ENCODE peak calls at places on chromosomes 6 and 20, in five cellular contexts. G, Y, M, I and V are unnamed samples.

GRCh38 chr6:22327881-22328280 is 31.0 kb upstream of the PRL start:
- DNase-seq in Y (no peak), M (no peak), I (no peak), G (no peak), V (no peak)

GRCh38 chr6:3204921-3205320 is 22.5 kb downstream of the TUBB2B start:
- DNase-seq in G (no peak), M (no peak), I (no peak), Y (no peak), V (no peak)

GRCh38 chr6:141202641-141203040 is 930.1 kb upstream of the GJE1 start:
- DNase-seq in I (no peak), M (no peak), Y (no peak), G (no peak), V (no peak)

GRCh38 chr6:135630789-135631376 is 133.3 kb upstream of the AHI1 start:
- DNase-seq in Y (no peak), G (no peak), I (no peak), M (no peak), V (no peak)

GRCh38 chr6:73200247-73200646 is 25.0 kb downstream of the KHDC1L start:
- DNase-seq in M (no peak), I (no peak), Y (no peak), G (no peak), V (no peak)

GRCh38 chr6:30206799-30207618 is 6.2 kb downstream of the TRIM26 start:
- DNase-seq in Y (peak), M (no peak), G (no peak), I (no peak), V (no peak)

GRCh38 chr20:43536817-43537440 is 21.9 kb upstream of the SGK2 start:
- DNase-seq in M (no peak), G (no peak), I (no peak), Y (peak), V (no peak)

GRCh38 chr6:56840467-56841371 is 114.2 kb upstream of the BEND6 start:
- DNase-seq in Y (peak), G (peak), M (no peak), I (no peak), V (no peak)

GRCh38 chr20:2136275-2136674 is 34.6 kb downstream of the STK35 start:
- DNase-seq in Y (no peak), M (no peak), I (no peak), G (no peak), V (no peak)

GRCh38 chr6:53960311-53960710 is 150.9 kb upstream of the MLIP start:
- DNase-seq in Y (no peak), I (no peak), G (no peak), M (no peak), V (no peak)

GRCh38 chr20:1345030-1345755 is 16.3 kb upstream of the SDCBP2 start:
- DNase-seq in I (no peak), G (no peak), Y (no peak), M (no peak), V (no peak)

GRCh38 chr20:51899674-51900073 is 97.4 kb upstream of the SALL4 start:
- DNase-seq in Y (peak), M (no peak), G (no peak), I (peak), V (no peak)

GRCh38 chr20:1364106-1364505 is 28.7 kb downstream of the FKBP1A start:
- DNase-seq in Y (no peak), M (no peak), G (no peak), I (no peak), V (no peak)

GRCh38 chr6:156434795-156435190 is 342.4 kb upstream of the ARID1B start:
- DNase-seq in I (no peak), M (no peak), G (no peak), Y (no peak), V (no peak)

GRCh38 chr6:29789176-29789575 is 38.4 kb upstream of the HLA-G start:
- DNase-seq in I (no peak), M (no peak), G (no peak), Y (no peak), V (no peak)

GRCh38 chr20:63833776-63834544 is 2.9 kb upstream of the ZBTB46 start:
- DNase-seq in G (no peak), Y (no peak), M (no peak), I (no peak), V (no peak)

GRCh38 chr6:137851669-137852068 is 15.4 kb upstream of the TNFAIP3 start:
- DNase-seq in Y (no peak), G (no peak), I (no peak), M (no peak), V (no peak)

GRCh38 chr6:168305863-168306262 is 13.7 kb downstream of the DACT2 start:
- DNase-seq in G (no peak), Y (no peak), I (no peak), M (no peak), V (no peak)

GRCh38 chr6:169172946-169173345 is 80.7 kb downstream of the THBS2 start:
- DNase-seq in Y (no peak), I (no peak), M (no peak), G (no peak), V (no peak)

GRCh38 chr20:24746351-24746685 is 202.8 kb upstream of the CST7 start:
- DNase-seq in M (no peak), G (no peak), Y (no peak), I (no peak), V (no peak)

GRCh38 chr6:33294086-33294823 is 4.5 kb downstream of the RGL2 start:
- DNase-seq in Y (no peak), G (no peak), M (no peak), I (no peak), V (no peak)

GRCh38 chr6:22003219-22003779 is 293.5 kb downstream of the PRL start:
- DNase-seq in I (no peak), M (no peak), Y (no peak), G (no peak), V (no peak)

GRCh38 chr20:22354647-22355046 is 229.7 kb downstream of the FOXA2 start:
- DNase-seq in G (no peak), M (no peak), Y (no peak), I (no peak), V (no peak)

GRCh38 chr6:130293800-130294199 is 71.0 kb upstream of the SAMD3 start:
- DNase-seq in I (peak), G (peak), Y (peak), M (peak), V (peak)

GRCh38 chr6:133774356-133774755 is 114.6 kb upstream of the TCF21 start:
- DNase-seq in Y (no peak), G (no peak), I (no peak), M (no peak), V (no peak)

GRCh38 chr20:20763652-20764051 is 51.2 kb upstream of the RALGAPA2 start:
- DNase-seq in M (no peak), I (no peak), Y (no peak), G (no peak), V (no peak)

GRCh38 chr20:44073011-44073674 is 113.8 kb downstream of the JPH2 start:
- DNase-seq in M (no peak), I (no peak), Y (no peak), G (no peak), V (no peak)

GRCh38 chr6:88263591-88263990 is 97.4 kb upstream of the CNR1 start:
- DNase-seq in M (no peak), I (no peak), G (no peak), Y (no peak), V (no peak)

GRCh38 chr6:36662827-36663256 is 15.7 kb upstream of the CDKN1A start:
- DNase-seq in G (no peak), M (no peak), I (no peak), Y (peak), V (no peak)

GRCh38 chr20:58393299-58393698 is 4.3 kb downstream of the VAPB start:
- DNase-seq in I (no peak), G (no peak), Y (no peak), M (no peak), V (no peak)

GRCh38 chr20:43040427-43040826 is 149.3 kb downstream of the PTPRT start:
- DNase-seq in M (no peak), Y (peak), I (peak), G (no peak), V (no peak)

GRCh38 chr20:10919549-10920140 is 245.8 kb upstream of the JAG1 start:
- DNase-seq in Y (no peak), G (no peak), I (no peak), M (no peak), V (no peak)
- TF ChIP-seq FOXM1 in Y (no peak), G (no peak), I (no peak), M (no peak), V (no peak)

GRCh38 chr6:75211920-75212590 is 6.2 kb upstream of the COL12A1 start:
- DNase-seq in G (no peak), I (no peak), Y (no peak), M (no peak), V (no peak)

GRCh38 chr6:75208564-75209431 is 2.9 kb upstream of the COL12A1 start:
- DNase-seq in G (peak), Y (peak), I (peak), M (peak), V (peak)

GRCh38 chr6:75209432-75209723 is 3.5 kb upstream of the COL12A1 start:
- DNase-seq in G (no peak), M (no peak), I (no peak), Y (no peak), V (no peak)

GRCh38 chr6:75213112-75213511 is 7.3 kb upstream of the COL12A1 start:
- DNase-seq in M (no peak), G (no peak), I (no peak), Y (no peak), V (no peak)

GRCh38 chr6:75210885-75211739 is 5.3 kb upstream of the COL12A1 start:
- DNase-seq in Y (peak), G (peak), I (peak), M (no peak), V (peak)
- TF ChIP-seq FOXM1 in Y (no peak), G (no peak), I (no peak), M (no peak), V (no peak)

GRCh38 chr6:13764996-13765395 is 49.4 kb downstream of the MCUR1 start:
- DNase-seq in M (peak), Y (no peak), I (no peak), G (no peak), V (no peak)

GRCh38 chr6:13760948-13761347 is 49.3 kb upstream of the RANBP9 start:
- DNase-seq in G (no peak), I (no peak), M (no peak), Y (no peak), V (no peak)

GRCh38 chr6:13761361-13762036 is 49.9 kb upstream of the RANBP9 start:
- DNase-seq in I (no peak), G (no peak), M (no peak), Y (no peak), V (no peak)

GRCh38 chr6:13763740-13764381 is 50.5 kb downstream of the MCUR1 start:
- DNase-seq in G (no peak), M (peak), Y (no peak), I (no peak), V (no peak)

DNA sequence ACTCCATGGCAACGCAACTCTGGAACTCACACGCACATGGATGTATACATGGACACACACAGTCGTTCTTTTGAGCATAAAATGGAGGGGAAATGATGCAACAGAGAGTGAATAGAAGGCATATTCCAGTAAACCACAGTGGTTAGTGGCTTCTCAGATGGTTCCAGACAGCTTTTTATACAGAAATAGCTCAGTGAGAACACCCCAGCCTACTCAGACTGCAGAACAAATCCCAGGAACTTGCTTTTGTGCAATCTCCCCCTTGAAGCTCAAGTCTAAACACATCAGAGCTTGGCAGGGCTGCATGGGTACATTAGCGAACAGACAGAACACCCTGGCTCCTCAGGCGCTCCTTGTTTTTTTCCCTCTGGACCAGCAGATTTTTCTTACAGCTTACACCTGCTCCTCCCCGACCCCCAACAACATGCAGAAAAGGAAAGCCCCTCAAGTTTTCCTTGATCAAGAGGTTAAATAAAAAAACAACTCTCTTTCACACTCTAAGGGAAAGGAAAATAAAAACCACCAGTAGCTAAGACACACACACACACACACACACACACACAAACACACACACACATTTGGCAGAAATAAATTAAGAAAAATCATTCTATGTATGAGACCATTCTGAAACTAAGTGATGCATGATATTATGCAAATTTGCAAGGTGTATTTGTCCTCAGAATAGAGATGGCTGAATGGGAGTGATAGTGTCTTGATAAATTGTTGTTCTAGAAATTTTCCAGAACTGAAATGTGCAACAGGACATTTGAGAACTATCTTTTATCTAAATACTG is 51.2 kb upstream of the RANBP9 start:
- DNase-seq in I (no peak), Y (no peak), G (no peak), M (peak), V (no peak)
- TF ChIP-seq FOXM1 in I (no peak), Y (no peak), G (no peak), M (peak), V (no peak)

GRCh38 chr20:10910535-10911239 is 236.9 kb upstream of the JAG1 start:
- DNase-seq in I (no peak), Y (no peak), M (no peak), G (no peak), V (no peak)
- TF ChIP-seq FOXM1 in I (no peak), Y (no peak), M (no peak), G (no peak), V (no peak)

GRCh38 chr6:142900467-142900961 is 44.5 kb downstream of the HIVEP2 start:
- DNase-seq in G (no peak), I (no peak), Y (no peak), M (no peak), V (no peak)

GRCh38 chr6:142903806-142904205 is 41.2 kb downstream of the HIVEP2 start:
- DNase-seq in M (no peak), I (no peak), G (no peak), Y (no peak), V (no peak)

GRCh38 chr6:142899101-142899760 is 45.7 kb downstream of the HIVEP2 start:
- DNase-seq in I (no peak), G (no peak), Y (no peak), M (no peak), V (no peak)

GRCh38 chr6:142901616-142902015 is 43.4 kb downstream of the HIVEP2 start:
- DNase-seq in M (no peak), I (no peak), Y (no peak), G (no peak), V (no peak)

DNA sequence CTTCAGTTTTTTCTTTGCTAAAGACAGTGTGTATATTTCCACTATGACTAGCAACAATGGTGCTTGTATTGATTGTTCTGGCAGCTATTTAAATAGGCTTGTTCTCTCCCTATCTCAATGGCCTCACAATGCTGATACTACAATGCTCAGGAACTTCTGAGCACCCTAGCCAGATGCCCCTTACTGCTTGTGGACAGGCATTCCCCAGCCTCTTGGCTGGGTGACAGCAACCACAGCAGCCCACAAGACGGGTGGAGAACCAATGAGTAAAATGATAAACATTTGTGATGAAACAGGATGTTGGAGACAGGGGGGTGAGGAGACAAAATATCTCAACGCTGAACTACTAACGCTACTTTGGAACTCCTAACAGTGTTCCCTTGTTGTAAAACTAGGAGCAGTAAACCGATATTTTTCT is 42.3 kb downstream of the HIVEP2 start:
- DNase-seq in G (peak), I (peak), M (peak), Y (peak), V (no peak)
- TF ChIP-seq FOXM1 in G (peak), I (no peak), M (peak), Y (no peak), V (no peak)

DNA sequence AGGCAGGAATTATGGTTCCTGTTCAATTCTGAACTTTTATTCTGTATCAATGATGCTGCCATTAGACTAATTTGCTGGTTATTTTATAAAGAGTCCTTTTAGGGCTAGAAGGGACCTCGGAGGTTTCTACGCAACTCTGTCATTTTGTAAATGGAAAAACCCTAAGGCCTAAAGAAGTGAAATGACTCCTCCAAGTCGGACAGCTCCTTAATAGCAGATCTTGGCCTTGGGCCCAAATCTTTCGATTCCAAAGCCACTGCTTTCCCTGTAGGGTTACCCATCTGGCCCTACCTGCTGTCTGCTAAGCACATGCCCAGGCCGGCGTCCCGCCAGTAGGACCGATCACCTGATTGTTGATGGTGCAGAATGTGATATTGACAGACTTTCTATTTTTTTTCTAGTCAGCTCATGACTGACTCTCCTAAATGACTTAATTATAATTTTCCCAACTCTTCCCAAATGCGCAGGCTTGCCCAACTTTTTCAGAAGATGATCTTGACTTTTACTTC is 40.2 kb downstream of the PLEKHG1 start:
- DNase-seq in Y (no peak), I (no peak), M (no peak), G (no peak), V (no peak)
- TF ChIP-seq FOXM1 in Y (no peak), I (no peak), M (no peak), G (no peak), V (no peak)